ENCODE peak calls at places on chromosomes 4 and X, in ten cellular contexts. K is esophagus squamous epithelium, A is body of pancreas, T is psoas muscle, O is mesendoderm, X is pancreas, D is OCI-LY7, G is aorta, Q is small intestine, M is GM23338. W is an unnamed sample.
A peak's percentile ranks its signal among the peaks of the same experiment; 100 is the strongest.

GRCh38 chr4:73891326-73891725 is 22.1 kb downstream of the CXCL1 start:
- DNase-seq in G (no peak), K (no peak), Q (no peak), A (no peak), O (no peak), T (no peak), X (no peak), M (no peak), D (no peak), W (no peak)

GRCh38 chrX:10163031-10163430 is 6.3 kb downstream of the CLCN4 start:
- DNase-seq in X (no peak), T (no peak), K (no peak), Q (no peak), M (no peak), G (no peak), D (no peak), O (no peak), A (no peak), W (no peak)

GRCh38 chr4:66863481-66863880 is 681.8 kb downstream of the CENPC start:
- DNase-seq in O (no peak), X (no peak), A (no peak), Q (no peak), G (no peak), K (no peak), M (no peak), D (no peak), T (no peak), W (no peak)

GRCh38 chr4:64756016-64756415 is 346.8 kb upstream of the TECRL start:
- DNase-seq in O (no peak), X (no peak), Q (no peak), G (no peak), M (no peak), D (no peak), K (no peak), T (no peak), A (no peak), W (peak; percentile 50)

GRCh38 chrX:124028177-124028576 is 66.7 kb downstream of the STAG2 start:
- DNase-seq in X (no peak), M (no peak), K (no peak), O (no peak), G (no peak), A (no peak), D (no peak), T (no peak), Q (no peak), W (peak; percentile 22)

GRCh38 chrX:1524874-1525582 is 12.0 kb downstream of the P2RY8 start:
- DNase-seq in K (no peak), Q (no peak), T (no peak), X (no peak), G (no peak), D (no peak), O (no peak), A (no peak), M (no peak), W (no peak)

GRCh38 chrX:46912673-46913491 is 661 bp downstream of the JADE3 start:
- DNase-seq in G (peak; percentile 54), D (peak; percentile 75), K (no peak), M (peak; percentile 76), A (peak; percentile 30), X (peak; percentile 41), T (peak; percentile 37), Q (peak; percentile 16), O (peak; percentile 78), W (peak; percentile 23)

GRCh38 chr4:69760455-69760854 is at the start of gene SULT1B1:
- DNase-seq in G (peak; percentile 45), D (no peak), K (no peak), A (peak; percentile 58), T (no peak), O (no peak), Q (peak; percentile 95), M (no peak), X (no peak), W (no peak)

GRCh38 chr4:52714597-52715254 is 36.5 kb downstream of the ERVMER34-1 start:
- DNase-seq in G (no peak), T (no peak), O (peak; percentile 24), Q (no peak), M (no peak), X (no peak), D (peak; percentile 37), K (no peak), A (no peak), W (no peak)

GRCh38 chrX:66000628-66001275 is 39.1 kb downstream of the VSIG4 start:
- DNase-seq in X (no peak), K (no peak), G (no peak), O (no peak), Q (no peak), A (no peak), T (no peak), M (no peak), D (no peak), W (no peak)

GRCh38 chr4:107719211-107719926 is 665 bp downstream of the PAPSS1 start:
- DNase-seq in Q (peak; percentile 40), X (no peak), A (no peak), T (peak; percentile 16), K (no peak), M (peak; percentile 71), G (no peak), O (peak; percentile 85), D (peak; percentile 55), W (peak; percentile 50)

GRCh38 chr4:80094191-80094590 is 21.2 kb upstream of the ANTXR2 start:
- DNase-seq in Q (no peak), X (no peak), O (no peak), K (no peak), T (no peak), G (no peak), A (no peak), D (no peak), M (no peak), W (no peak)

GRCh38 chr4:80266902-80267380 is 477 bp downstream of the FGF5 start:
- DNase-seq in X (no peak), D (no peak), G (no peak), T (no peak), O (peak; percentile 50), M (peak; percentile 49), A (no peak), K (no peak), Q (no peak), W (peak; percentile 37)

GRCh38 chr4:141576585-141577110 is 59.7 kb upstream of the IL15 start:
- DNase-seq in A (no peak), D (no peak), K (no peak), G (no peak), M (no peak), Q (no peak), X (no peak), O (no peak), T (no peak), W (no peak)

GRCh38 chr4:143531368-143531767 is 17.9 kb downstream of the SMARCA5 start:
- DNase-seq in A (no peak), X (no peak), T (no peak), G (no peak), D (peak; percentile 12), K (no peak), O (peak; percentile 11), Q (no peak), M (peak; percentile 17), W (no peak)

GRCh38 chr4:1032861-1033260 is 21.4 kb downstream of the FGFRL1 start:
- DNase-seq in G (no peak), O (no peak), M (no peak), X (no peak), K (no peak), D (no peak), Q (no peak), T (no peak), A (no peak), W (no peak)

GRCh38 chr4:1030559-1030958 is 19.1 kb downstream of the FGFRL1 start:
- DNase-seq in X (no peak), D (peak; percentile 20), O (no peak), G (no peak), A (no peak), Q (no peak), M (no peak), T (no peak), K (no peak), W (no peak)

GRCh38 chr4:1033840-1034551 is 22.6 kb downstream of the FGFRL1 start:
- DNase-seq in T (peak; percentile 60), X (no peak), D (no peak), A (no peak), K (no peak), M (no peak), O (no peak), Q (no peak), G (peak; percentile 88), W (no peak)

GRCh38 chr4:1031346-1031745 is 19.9 kb downstream of the FGFRL1 start:
- DNase-seq in Q (no peak), T (no peak), M (no peak), X (no peak), D (no peak), K (no peak), G (no peak), O (no peak), A (no peak), W (no peak)

GRCh38 chr4:1031956-1032795 is 20.8 kb downstream of the FGFRL1 start:
- DNase-seq in X (no peak), D (no peak), A (no peak), Q (no peak), T (no peak), M (no peak), G (no peak), O (no peak), K (no peak), W (no peak)
- H3K4me1 ChIP-seq in X (no peaks in the 10 kb centered on the region), D (no peaks in the 10 kb centered on the region), A (peaks cover 23% of the 10 kb centered on the region), Q (no peaks in the 10 kb centered on the region), T (no peaks in the 10 kb centered on the region), M (no peaks in the 10 kb centered on the region), G (no peaks in the 10 kb centered on the region), O (no peaks in the 10 kb centered on the region), K (peaks cover 9% of the 10 kb centered on the region), W (no peaks in the 10 kb centered on the region)

DNA sequence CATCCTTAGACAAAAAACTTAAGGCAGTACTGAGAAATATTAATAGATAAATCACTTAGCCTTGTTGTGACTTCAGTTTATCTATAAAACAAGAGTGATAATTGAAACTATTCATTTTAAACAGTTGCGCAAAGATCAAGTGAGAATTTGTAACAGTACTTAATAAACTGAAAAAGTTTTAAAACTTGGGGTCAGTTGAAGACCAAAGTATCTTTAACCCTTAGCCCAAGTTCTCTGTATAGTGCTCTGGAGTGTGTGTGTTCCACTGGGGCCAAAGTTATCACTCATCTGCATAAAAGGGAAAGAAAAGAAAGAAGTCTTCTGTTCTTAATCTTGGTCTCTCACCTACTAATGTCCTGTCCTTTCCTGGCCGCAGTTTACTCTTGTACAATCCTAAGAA is 11.3 kb downstream of the SMIM14 start:
- DNase-seq in D (no peak), A (no peak), Q (no peak), M (no peak), T (no peak), G (no peak), O (no peak), K (no peak), X (no peak), W (no peak)
- H3K4me1 ChIP-seq in D (peaks cover 50% of the 10 kb centered on the region), A (peaks cover 39% of the 10 kb centered on the region), Q (no peaks in the 10 kb centered on the region), M (peaks cover 9% of the 10 kb centered on the region), T (no peaks in the 10 kb centered on the region), G (no peaks in the 10 kb centered on the region), O (no peaks in the 10 kb centered on the region), K (no peaks in the 10 kb centered on the region), X (peaks cover 6% of the 10 kb centered on the region), W (no peaks in the 10 kb centered on the region)

GRCh38 chrX:69097451-69098236 is 67.6 kb downstream of the PJA1 start:
- DNase-seq in T (no peak), X (no peak), D (no peak), M (no peak), A (no peak), O (peak; percentile 93), G (no peak), Q (no peak), K (no peak), W (no peak)
- H3K4me1 ChIP-seq in T (no peaks in the 10 kb centered on the region), X (no peaks in the 10 kb centered on the region), D (no peaks in the 10 kb centered on the region), M (no peaks in the 10 kb centered on the region), A (no peaks in the 10 kb centered on the region), O (peaks cover 5% of the 10 kb centered on the region), G (no peaks in the 10 kb centered on the region), Q (no peaks in the 10 kb centered on the region), K (no peaks in the 10 kb centered on the region), W (no peaks in the 10 kb centered on the region)

GRCh38 chrX:153634236-153634635 is 12.8 kb upstream of the DUSP9 start:
- DNase-seq in K (no peak), T (no peak), G (no peak), Q (no peak), X (no peak), O (no peak), D (no peak), A (no peak), M (no peak), W (no peak)
- H3K4me1 ChIP-seq in K (no peaks in the 10 kb centered on the region), T (no peaks in the 10 kb centered on the region), G (no peaks in the 10 kb centered on the region), Q (no peaks in the 10 kb centered on the region), X (no peaks in the 10 kb centered on the region), O (no peaks in the 10 kb centered on the region), D (no peaks in the 10 kb centered on the region), A (peaks cover 4% of the 10 kb centered on the region), M (no peaks in the 10 kb centered on the region), W (no peaks in the 10 kb centered on the region)

W was measured in foreskin keratinocyte.